ENCODE peak calls at places on chromosome X, in six cellular contexts. One of them, this sample, is unnamed.

GRCh38 chrX:140917354-140918115 is 84.9 kb upstream of the SPANXB1 start:
- DNase-seq in AG10803: no peak
- DNase-seq in uterus: no peak
- DNase-seq in psoas muscle: no peak
- DNase-seq in cardiac fibroblast: no peak
- DNase-seq in OCI-LY7: no peak
- DNase-seq in this sample: no peak

GRCh38 chrX:140701480-140701879 is 8.1 kb upstream of the LINC00632 start:
- DNase-seq in AG10803: peak
- DNase-seq in uterus: no peak
- DNase-seq in psoas muscle: no peak
- DNase-seq in cardiac fibroblast: peak
- DNase-seq in OCI-LY7: no peak
- DNase-seq in this sample: no peak

GRCh38 chrX:39613997-39614679 is 483.6 kb downstream of the BCOR start:
- DNase-seq in AG10803: no peak
- DNase-seq in uterus: no peak
- DNase-seq in psoas muscle: no peak
- DNase-seq in cardiac fibroblast: no peak
- DNase-seq in OCI-LY7: no peak
- DNase-seq in this sample: no peak

GRCh38 chrX:103626855-103627254 is 1.9 kb upstream of the TCEAL1 start:
- DNase-seq in AG10803: no peak
- DNase-seq in uterus: no peak
- DNase-seq in psoas muscle: no peak
- DNase-seq in cardiac fibroblast: no peak
- DNase-seq in OCI-LY7: no peak
- DNase-seq in this sample: no peak

GRCh38 chrX:46758956-46759644 is at the start of gene SLC9A7:
- DNase-seq in AG10803: peak
- DNase-seq in uterus: peak
- DNase-seq in psoas muscle: peak
- DNase-seq in cardiac fibroblast: peak
- DNase-seq in OCI-LY7: peak
- DNase-seq in this sample: no peak

GRCh38 chrX:24859211-24859841 is 156.4 kb downstream of the ARX start:
- DNase-seq in AG10803: no peak
- DNase-seq in uterus: no peak
- DNase-seq in psoas muscle: no peak
- DNase-seq in cardiac fibroblast: no peak
- DNase-seq in OCI-LY7: no peak
- DNase-seq in this sample: no peak

GRCh38 chrX:72498782-72499181 is 73.9 kb downstream of the HDAC8 start:
- DNase-seq in AG10803: no peak
- DNase-seq in uterus: no peak
- DNase-seq in psoas muscle: no peak
- DNase-seq in cardiac fibroblast: peak
- DNase-seq in OCI-LY7: peak
- DNase-seq in this sample: no peak

GRCh38 chrX:57286507-57287251 is at the start of gene FAAH2:
- DNase-seq in AG10803: no peak
- DNase-seq in uterus: no peak
- DNase-seq in psoas muscle: peak
- DNase-seq in cardiac fibroblast: no peak
- DNase-seq in OCI-LY7: peak
- DNase-seq in this sample: peak

GRCh38 chrX:40157228-40158035 is 59.7 kb upstream of the BCOR start:
- DNase-seq in AG10803: no peak
- DNase-seq in uterus: no peak
- DNase-seq in psoas muscle: no peak
- DNase-seq in cardiac fibroblast: no peak
- DNase-seq in OCI-LY7: peak
- DNase-seq in this sample: no peak

GRCh38 chrX:46588263-46588662 is 14.7 kb downstream of the CHST7 start:
- DNase-seq in AG10803: peak
- DNase-seq in uterus: peak
- DNase-seq in psoas muscle: peak
- DNase-seq in cardiac fibroblast: peak
- DNase-seq in OCI-LY7: peak
- DNase-seq in this sample: no peak

GRCh38 chrX:154603438-154604430 is 15.3 kb downstream of the CTAG1B start:
- DNase-seq in AG10803: peak
- DNase-seq in uterus: peak
- DNase-seq in psoas muscle: no peak
- DNase-seq in cardiac fibroblast: peak
- DNase-seq in OCI-LY7: no peak
- DNase-seq in this sample: peak

GRCh38 chrX:28625223-28625622 is 38.0 kb downstream of the IL1RAPL1 start:
- DNase-seq in AG10803: no peak
- DNase-seq in uterus: no peak
- DNase-seq in psoas muscle: no peak
- DNase-seq in cardiac fibroblast: no peak
- DNase-seq in OCI-LY7: no peak
- DNase-seq in this sample: no peak

GRCh38 chrX:71111851-71112468 is 583 bp upstream of the IL2RG start:
- DNase-seq in AG10803: no peak
- DNase-seq in uterus: no peak
- DNase-seq in psoas muscle: no peak
- DNase-seq in cardiac fibroblast: no peak
- DNase-seq in OCI-LY7: peak
- DNase-seq in this sample: no peak

GRCh38 chrX:131677655-131678628 is 134.1 kb downstream of the OR13H1 start:
- DNase-seq in AG10803: peak
- DNase-seq in uterus: no peak
- DNase-seq in psoas muscle: no peak
- DNase-seq in cardiac fibroblast: peak
- DNase-seq in OCI-LY7: peak
- DNase-seq in this sample: no peak

GRCh38 chrX:132413459-132413858 is 75.4 kb downstream of the MBNL3 start:
- DNase-seq in AG10803: no peak
- DNase-seq in uterus: no peak
- DNase-seq in psoas muscle: no peak
- DNase-seq in cardiac fibroblast: no peak
- DNase-seq in OCI-LY7: no peak
- DNase-seq in this sample: no peak

GRCh38 chrX:143648705-143649104 is 12.8 kb upstream of the SLITRK4 start:
- DNase-seq in AG10803: no peak
- DNase-seq in uterus: no peak
- DNase-seq in psoas muscle: no peak
- DNase-seq in cardiac fibroblast: peak
- DNase-seq in OCI-LY7: peak
- DNase-seq in this sample: no peak

GRCh38 chrX:152428089-152428488 is 23.0 kb downstream of the GABRA3 start:
- DNase-seq in AG10803: no peak
- DNase-seq in uterus: no peak
- DNase-seq in psoas muscle: peak
- DNase-seq in cardiac fibroblast: no peak
- DNase-seq in OCI-LY7: no peak
- DNase-seq in this sample: no peak

GRCh38 chrX:21972721-21973120 is 32.2 kb downstream of the SMS start:
- DNase-seq in AG10803: peak
- DNase-seq in uterus: no peak
- DNase-seq in psoas muscle: no peak
- DNase-seq in cardiac fibroblast: peak
- DNase-seq in OCI-LY7: no peak
- DNase-seq in this sample: no peak

GRCh38 chrX:39456894-39457600 is 640.7 kb downstream of the BCOR start:
- DNase-seq in AG10803: peak
- DNase-seq in uterus: no peak
- DNase-seq in psoas muscle: no peak
- DNase-seq in cardiac fibroblast: peak
- DNase-seq in OCI-LY7: no peak
- DNase-seq in this sample: no peak

GRCh38 chrX:723781-724180 is 93.2 kb downstream of the SHOX start:
- DNase-seq in AG10803: peak
- DNase-seq in uterus: no peak
- DNase-seq in psoas muscle: no peak
- DNase-seq in cardiac fibroblast: no peak
- DNase-seq in OCI-LY7: no peak
- DNase-seq in this sample: no peak

GRCh38 chrX:53969540-53969939 is 74.7 kb downstream of the PHF8 start:
- DNase-seq in AG10803: no peak
- DNase-seq in uterus: no peak
- DNase-seq in psoas muscle: no peak
- DNase-seq in cardiac fibroblast: no peak
- DNase-seq in OCI-LY7: no peak
- DNase-seq in this sample: no peak

GRCh38 chrX:47595701-47596655 is 13.7 kb downstream of the TIMP1 start:
- DNase-seq in AG10803: peak
- DNase-seq in uterus: no peak
- DNase-seq in psoas muscle: no peak
- DNase-seq in cardiac fibroblast: peak
- DNase-seq in OCI-LY7: no peak
- DNase-seq in this sample: no peak

GRCh38 chrX:96707829-96708228 is 23.2 kb downstream of the DIAPH2 start:
- DNase-seq in AG10803: no peak
- DNase-seq in uterus: no peak
- DNase-seq in psoas muscle: no peak
- DNase-seq in cardiac fibroblast: no peak
- DNase-seq in OCI-LY7: no peak
- DNase-seq in this sample: no peak

GRCh38 chrX:45070116-45071007 is 130.3 kb downstream of the DIPK2B start:
- DNase-seq in AG10803: peak
- DNase-seq in uterus: no peak
- DNase-seq in psoas muscle: no peak
- DNase-seq in cardiac fibroblast: peak
- DNase-seq in OCI-LY7: peak
- DNase-seq in this sample: peak

GRCh38 chrX:116204947-116205346 is 34.4 kb downstream of the AGTR2 start:
- DNase-seq in AG10803: peak
- DNase-seq in uterus: no peak
- DNase-seq in psoas muscle: no peak
- DNase-seq in cardiac fibroblast: peak
- DNase-seq in OCI-LY7: peak
- DNase-seq in this sample: no peak

GRCh38 chrX:34656842-34657780 is at the start of gene TMEM47:
- DNase-seq in AG10803: peak
- DNase-seq in uterus: peak
- DNase-seq in psoas muscle: peak
- DNase-seq in cardiac fibroblast: peak
- DNase-seq in OCI-LY7: no peak
- DNase-seq in this sample: no peak
- H3K4me3 ChIP-seq in AG10803: peak
- H3K4me3 ChIP-seq in uterus: peak
- H3K4me3 ChIP-seq in psoas muscle: peak
- H3K4me3 ChIP-seq in cardiac fibroblast: peak
- H3K4me3 ChIP-seq in OCI-LY7: no peak
- H3K4me3 ChIP-seq in this sample: peak

DNA sequence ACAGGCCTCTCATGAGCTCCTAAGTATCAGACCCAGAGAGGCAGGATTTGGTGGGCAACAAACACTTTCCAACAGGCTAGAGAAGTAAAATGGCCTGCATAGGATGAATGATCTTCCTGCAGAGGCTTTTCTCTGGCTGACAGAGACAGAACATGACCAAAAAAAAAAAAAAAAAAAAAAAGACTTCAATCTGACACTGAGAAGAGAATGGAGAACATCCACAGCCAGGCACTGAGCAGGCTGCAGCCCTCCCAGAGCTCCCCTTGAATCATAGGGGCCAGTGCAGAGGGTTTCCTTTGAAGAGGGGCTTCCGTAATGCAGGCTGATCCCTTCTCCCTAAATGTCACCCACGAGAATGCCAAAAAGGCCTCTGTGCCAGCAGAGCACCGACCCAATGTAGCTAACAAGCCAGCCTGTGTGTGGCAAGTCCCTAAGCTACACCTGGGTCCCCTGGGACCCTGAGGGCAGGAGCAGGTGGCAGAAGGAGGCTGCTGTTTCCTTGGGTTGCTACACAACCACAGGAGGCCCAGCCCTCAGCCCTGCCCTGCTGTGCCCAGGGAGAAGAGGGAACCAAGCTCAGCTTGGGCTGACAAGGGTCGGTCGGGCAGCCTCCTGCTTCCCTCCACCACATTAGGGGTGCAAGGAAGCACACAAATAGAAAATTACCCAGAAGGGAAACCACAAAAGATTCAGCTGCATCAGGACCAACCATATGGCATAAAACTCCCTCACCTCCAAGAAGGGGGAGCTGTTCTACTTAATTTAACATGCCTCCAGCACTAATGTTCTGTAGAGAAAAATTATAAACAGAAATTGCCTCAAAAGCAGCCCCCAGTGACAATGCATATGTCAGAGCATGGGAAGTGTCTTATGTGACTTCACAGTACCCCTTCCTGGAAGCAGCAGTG is 55.5 kb downstream of the MAP7D2 start:
- DNase-seq in AG10803: no peak
- DNase-seq in uterus: no peak
- DNase-seq in psoas muscle: no peak
- DNase-seq in cardiac fibroblast: no peak
- DNase-seq in OCI-LY7: peak
- DNase-seq in this sample: no peak
- TF ChIP-seq CTCF in AG10803: no peak
- TF ChIP-seq CTCF in uterus: no peak
- TF ChIP-seq CTCF in psoas muscle: no peak
- TF ChIP-seq CTCF in cardiac fibroblast: no peak
- TF ChIP-seq CTCF in OCI-LY7: peak
- TF ChIP-seq CTCF in this sample: no peak

GRCh38 chrX:68832516-68833447 is 4.0 kb downstream of the EFNB1 start:
- DNase-seq in AG10803: no peak
- DNase-seq in uterus: no peak
- DNase-seq in psoas muscle: no peak
- DNase-seq in cardiac fibroblast: no peak
- DNase-seq in OCI-LY7: no peak
- DNase-seq in this sample: no peak

GRCh38 chrX:68832101-68832416 is 3.2 kb downstream of the EFNB1 start:
- DNase-seq in AG10803: peak
- DNase-seq in uterus: peak
- DNase-seq in psoas muscle: peak
- DNase-seq in cardiac fibroblast: peak
- DNase-seq in OCI-LY7: peak
- DNase-seq in this sample: no peak

GRCh38 chrX:68834371-68835103 is 5.7 kb downstream of the EFNB1 start:
- DNase-seq in AG10803: no peak
- DNase-seq in uterus: no peak
- DNase-seq in psoas muscle: no peak
- DNase-seq in cardiac fibroblast: no peak
- DNase-seq in OCI-LY7: no peak
- DNase-seq in this sample: no peak

GRCh38 chrX:68833855-68834331 is 5.1 kb downstream of the EFNB1 start:
- DNase-seq in AG10803: no peak
- DNase-seq in uterus: no peak
- DNase-seq in psoas muscle: no peak
- DNase-seq in cardiac fibroblast: no peak
- DNase-seq in OCI-LY7: peak
- DNase-seq in this sample: no peak

GRCh38 chrX:68833448-68833805 is 4.6 kb downstream of the EFNB1 start:
- DNase-seq in AG10803: no peak
- DNase-seq in uterus: no peak
- DNase-seq in psoas muscle: no peak
- DNase-seq in cardiac fibroblast: no peak
- DNase-seq in OCI-LY7: no peak
- DNase-seq in this sample: no peak
- H3K4me3 ChIP-seq in AG10803: no peak
- H3K4me3 ChIP-seq in uterus: no peak
- H3K4me3 ChIP-seq in psoas muscle: no peak
- H3K4me3 ChIP-seq in cardiac fibroblast: no peak
- H3K4me3 ChIP-seq in OCI-LY7: no peak
- H3K4me3 ChIP-seq in this sample: no peak

GRCh38 chrX:37905436-37906147 is 58.2 kb upstream of the DYNLT3 start:
- DNase-seq in AG10803: peak
- DNase-seq in uterus: peak
- DNase-seq in psoas muscle: no peak
- DNase-seq in cardiac fibroblast: peak
- DNase-seq in OCI-LY7: no peak
- DNase-seq in this sample: no peak
- TF ChIP-seq CTCF in AG10803: no peak
- TF ChIP-seq CTCF in uterus: no peak
- TF ChIP-seq CTCF in psoas muscle: no peak
- TF ChIP-seq CTCF in cardiac fibroblast: peak
- TF ChIP-seq CTCF in OCI-LY7: no peak
- TF ChIP-seq CTCF in this sample: no peak

GRCh38 chrX:66015152-66015827 is 24.6 kb downstream of the VSIG4 start:
- DNase-seq in AG10803: no peak
- DNase-seq in uterus: no peak
- DNase-seq in psoas muscle: no peak
- DNase-seq in cardiac fibroblast: no peak
- DNase-seq in OCI-LY7: peak
- DNase-seq in this sample: no peak
- H3K4me3 ChIP-seq in AG10803: no peak
- H3K4me3 ChIP-seq in uterus: no peak
- H3K4me3 ChIP-seq in psoas muscle: no peak
- H3K4me3 ChIP-seq in cardiac fibroblast: no peak
- H3K4me3 ChIP-seq in OCI-LY7: peak
- H3K4me3 ChIP-seq in this sample: no peak